ENCODE peak calls at places on chromosome 18, in nine cellular contexts. W, B, A, Y, U, V, T, F and Z are unnamed samples. For H3K36me3, the result is how much of the 10 kb centered on the place peaks cover.

GRCh38 chr18:37574113-37574512 is 8.5 kb upstream of the CELF4 start:
- DNase-seq in W (no peak), B (no peak), A (peak), Y (no peak), U (no peak), V (no peak), T (no peak), F (no peak), Z (no peak)

GRCh38 chr18:77103991-77104521 is 28.5 kb downstream of the MBP start:
- DNase-seq in W (no peak), B (no peak), A (no peak), Y (no peak), U (no peak), V (no peak), T (no peak), F (no peak), Z (no peak)

GRCh38 chr18:79586436-79587297 is 92.9 kb upstream of the CTDP1 start:
- DNase-seq in W (no peak), B (no peak), A (no peak), Y (no peak), U (no peak), V (peak), T (peak), F (no peak), Z (no peak)

GRCh38 chr18:78496095-78496494 is 483.5 kb upstream of the SALL3 start:
- DNase-seq in W (no peak), B (no peak), A (no peak), Y (no peak), U (no peak), V (no peak), T (no peak), F (no peak), Z (no peak)

GRCh38 chr18:35291166-35291565 is 1.1 kb upstream of the ZSCAN30 start:
- DNase-seq in W (no peak), B (no peak), A (no peak), Y (no peak), U (no peak), V (no peak), T (no peak), F (no peak), Z (no peak)

GRCh38 chr18:36355511-36355910 is 58.0 kb downstream of the FHOD3 start:
- DNase-seq in W (no peak), B (no peak), A (no peak), Y (no peak), U (no peak), V (no peak), T (no peak), F (no peak), Z (no peak)

GRCh38 chr18:6521804-6522418 is 107.2 kb upstream of the L3MBTL4 start:
- DNase-seq in W (no peak), B (no peak), A (peak), Y (no peak), U (peak), V (no peak), T (no peak), F (peak), Z (peak)

GRCh38 chr18:59957957-59958356 is 58.2 kb downstream of the PMAIP1 start:
- DNase-seq in W (no peak), B (no peak), A (peak), Y (no peak), U (peak), V (no peak), T (no peak), F (peak), Z (no peak)

GRCh38 chr18:62524443-62525200 is 1.8 kb downstream of the ZCCHC2 start:
- DNase-seq in W (peak), B (peak), A (peak), Y (no peak), U (peak), V (peak), T (peak), F (peak), Z (peak)

GRCh38 chr18:9659499-9660387 is 45.4 kb upstream of the PPP4R1 start:
- DNase-seq in W (no peak), B (no peak), A (no peak), Y (no peak), U (no peak), V (no peak), T (no peak), F (no peak), Z (no peak)

GRCh38 chr18:39841133-39842041 is 2113.6 kb upstream of the PIK3C3 start:
- DNase-seq in W (peak), B (no peak), A (peak), Y (no peak), U (peak), V (peak), T (no peak), F (peak), Z (peak)

GRCh38 chr18:65753520-65753919 is 2.7 kb downstream of the CDH7 start:
- DNase-seq in W (no peak), B (no peak), A (peak), Y (no peak), U (no peak), V (no peak), T (no peak), F (no peak), Z (peak)

GRCh38 chr18:37261988-37262387 is 303.6 kb downstream of the CELF4 start:
- DNase-seq in W (no peak), B (no peak), A (no peak), Y (no peak), U (no peak), V (peak), T (no peak), F (no peak), Z (no peak)

GRCh38 chr18:79706006-79706405 is 26.4 kb downstream of the CTDP1 start:
- DNase-seq in W (no peak), B (no peak), A (no peak), Y (no peak), U (no peak), V (no peak), T (no peak), F (no peak), Z (no peak)

GRCh38 chr18:30712383-30712782 is 330.2 kb downstream of the DSC3 start:
- DNase-seq in W (no peak), B (no peak), A (no peak), Y (no peak), U (no peak), V (no peak), T (no peak), F (no peak), Z (no peak)

GRCh38 chr18:36638224-36638623 is 190.6 kb downstream of the TPGS2 start:
- DNase-seq in W (no peak), B (no peak), A (no peak), Y (no peak), U (no peak), V (no peak), T (no peak), F (no peak), Z (no peak)

GRCh38 chr18:21735452-21736015 is 5.1 kb upstream of the MIB1 start:
- DNase-seq in W (no peak), B (peak), A (no peak), Y (no peak), U (peak), V (peak), T (no peak), F (no peak), Z (peak)

GRCh38 chr18:50649821-50650220 is 89.9 kb downstream of the MAPK4 start:
- DNase-seq in W (peak), B (no peak), A (no peak), Y (no peak), U (no peak), V (peak), T (no peak), F (peak), Z (no peak)

GRCh38 chr18:26134110-26134509 is 441 bp downstream of the PSMA8 start:
- DNase-seq in W (no peak), B (no peak), A (no peak), Y (no peak), U (no peak), V (no peak), T (no peak), F (no peak), Z (no peak)

GRCh38 chr18:44198296-44199284 is 482.1 kb upstream of the SETBP1 start:
- DNase-seq in W (no peak), B (no peak), A (no peak), Y (no peak), U (no peak), V (no peak), T (no peak), F (no peak), Z (no peak)

GRCh38 chr18:21672868-21673267 is 31.7 kb downstream of the ABHD3 start:
- DNase-seq in W (no peak), B (no peak), A (peak), Y (no peak), U (peak), V (no peak), T (no peak), F (peak), Z (no peak)

GRCh38 chr18:37566479-37567060 is 972 bp upstream of the CELF4 start:
- DNase-seq in W (no peak), B (no peak), A (no peak), Y (no peak), U (no peak), V (no peak), T (no peak), F (no peak), Z (peak)

GRCh38 chr18:59246796-59247195 is 26.5 kb downstream of the RAX start:
- DNase-seq in W (no peak), B (no peak), A (no peak), Y (no peak), U (no peak), V (no peak), T (no peak), F (no peak), Z (no peak)

GRCh38 chr18:40608220-40608619 is 1346.8 kb upstream of the PIK3C3 start:
- DNase-seq in W (no peak), B (no peak), A (no peak), Y (no peak), U (no peak), V (no peak), T (no peak), F (no peak), Z (no peak)

GRCh38 chr18:37252342-37252741 is 313.3 kb downstream of the CELF4 start:
- DNase-seq in W (no peak), B (no peak), A (no peak), Y (no peak), U (no peak), V (no peak), T (no peak), F (no peak), Z (no peak)

GRCh38 chr18:55893948-55894347 is 306.0 kb upstream of the TCF4 start:
- DNase-seq in W (no peak), B (no peak), A (no peak), Y (no peak), U (no peak), V (no peak), T (no peak), F (no peak), Z (no peak)

GRCh38 chr18:23662309-23663263 is at the start of gene ANKRD29:
- DNase-seq in W (peak), B (peak), A (peak), Y (no peak), U (peak), V (peak), T (no peak), F (peak), Z (peak)

GRCh38 chr18:2091937-2092336 is 479.4 kb downstream of the METTL4 start:
- DNase-seq in W (no peak), B (no peak), A (no peak), Y (no peak), U (no peak), V (no peak), T (no peak), F (no peak), Z (no peak)

GRCh38 chr18:22710628-22711380 is 222.3 kb upstream of the RBBP8 start:
- DNase-seq in W (peak), B (no peak), A (no peak), Y (no peak), U (peak), V (no peak), T (no peak), F (peak), Z (peak)

GRCh38 chr18:58195278-58195721 is 151.3 kb downstream of the NEDD4L start:
- DNase-seq in W (no peak), B (no peak), A (no peak), Y (no peak), U (peak), V (peak), T (no peak), F (peak), Z (peak)

GRCh38 chr18:11947214-11948119 is 33.8 kb upstream of the IMPA2 start:
- DNase-seq in W (peak), B (peak), A (no peak), Y (peak), U (peak), V (peak), T (peak), F (peak), Z (peak)

GRCh38 chr18:61606759-61607158 is 273.5 kb downstream of the CDH20 start:
- DNase-seq in W (peak), B (no peak), A (no peak), Y (peak), U (peak), V (peak), T (peak), F (peak), Z (peak)

GRCh38 chr18:9742588-9743131 is 34.6 kb downstream of the RAB31 start:
- DNase-seq in W (no peak), B (no peak), A (no peak), Y (no peak), U (no peak), V (no peak), T (no peak), F (no peak), Z (no peak)

GRCh38 chr18:45386256-45386655 is 229.0 kb upstream of the SLC14A2 start:
- DNase-seq in W (no peak), B (no peak), A (peak), Y (no peak), U (no peak), V (no peak), T (no peak), F (peak), Z (peak)

GRCh38 chr18:446941-447560 is 53.5 kb downstream of the COLEC12 start:
- DNase-seq in W (no peak), B (no peak), A (no peak), Y (no peak), U (no peak), V (no peak), T (no peak), F (no peak), Z (no peak)
- H3K4me3 ChIP-seq in W (no peak), B (no peak), A (no peak), Y (no peak), U (no peak), V (no peak), T (no peak), F (no peak), Z (no peak)

DNA sequence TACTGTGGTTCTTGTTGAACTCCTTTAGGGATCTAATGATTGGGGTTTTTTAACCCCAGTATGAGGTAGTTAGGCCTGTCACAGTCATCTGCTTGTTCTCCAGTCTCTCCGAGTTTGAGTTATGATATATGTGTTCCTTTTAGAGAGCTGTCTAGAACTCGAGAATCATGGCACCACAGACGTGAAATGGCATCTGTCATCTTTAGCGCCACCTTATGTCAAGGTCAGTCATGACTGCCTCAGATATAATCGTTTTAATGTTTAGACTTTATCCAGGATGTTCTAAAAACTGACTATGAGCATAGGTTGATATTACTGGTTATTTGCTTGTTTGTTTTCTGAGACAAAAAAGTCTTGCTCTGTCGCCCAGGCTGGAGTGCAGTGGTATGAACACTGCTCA is 112.2 kb downstream of the CEP192 start:
- DNase-seq in W (no peak), B (no peak), A (no peak), Y (no peak), U (no peak), V (no peak), T (no peak), F (no peak), Z (no peak)
- H3K36me3 ChIP-seq in W (under half), B (under half), A (under half), Y (under half), U (half or more), V (half or more), T (under half), F (half or more), Z (under half)

DNA sequence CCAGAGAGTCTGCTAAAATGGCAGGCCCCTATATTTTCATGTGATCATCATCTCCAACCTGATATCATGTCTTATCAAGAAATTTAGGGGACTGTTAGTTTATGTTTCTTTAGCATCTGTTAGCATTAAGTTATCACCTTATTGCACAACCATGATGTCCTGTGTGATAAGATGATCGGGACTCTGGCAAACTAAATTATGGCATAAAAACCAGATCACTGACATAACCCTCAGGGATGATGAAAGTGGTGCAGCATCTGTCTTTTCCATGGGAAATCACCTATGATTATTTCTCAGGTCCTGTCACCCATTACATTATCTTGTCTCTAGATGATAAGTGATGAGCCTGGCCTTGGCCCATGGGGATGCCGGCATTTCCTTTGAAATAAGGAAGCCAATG is 458.6 kb upstream of the DCC start:
- DNase-seq in W (no peak), B (no peak), A (peak), Y (no peak), U (no peak), V (no peak), T (no peak), F (no peak), Z (no peak)
- H3K4me3 ChIP-seq in W (no peak), B (no peak), A (no peak), Y (no peak), U (no peak), V (no peak), T (no peak), F (no peak), Z (no peak)

GRCh38 chr18:74509856-74510769 is 13.9 kb downstream of the CNDP2 start:
- DNase-seq in W (no peak), B (no peak), A (no peak), Y (no peak), U (peak), V (no peak), T (no peak), F (no peak), Z (peak)
- H3K36me3 ChIP-seq in W (under half), B (half or more), A (under half), Y (under half), U (half or more), V (half or more), T (under half), F (half or more), Z (under half)